ENCODE peak calls at places on chromosomes 2 and 18, in nine cellular contexts. Q is fibroblast of villous mesenchyme; Y is fibroblast of the aortic adventitia; W is NCI-H2081; I is cardiac fibroblast; V is HuH-7.5; A is activated CD4-positive, alpha-beta T cell treated with anti-CD3 and anti-CD28 coated beads, Interleukin-2, amount 50 U/mL, for 24 hours; L is posterior cingulate gyrus; Z is NCI-H526. C is an unnamed sample.
A peak's percentile ranks its signal among the peaks of the same experiment; 100 is the strongest.

GRCh38 chr2:24181849-24182248 is 7.0 kb downstream of the FAM228A start:
- DNase-seq in A (no peak), I (no peak), Z (no peak), W (no peak), V (no peak), L (no peak), Q (no peak), Y (no peak), C (no peak)

GRCh38 chr2:54619660-54620231 is 103.7 kb upstream of the EML6 start:
- DNase-seq in Z (no peak), A (no peak), Q (no peak), V (no peak), I (no peak), W (no peak), Y (no peak), L (no peak), C (no peak)

GRCh38 chr2:117958186-117958585 is 55.7 kb downstream of the CCDC93 start:
- DNase-seq in Q (peak; percentile 96), L (no peak), I (peak; percentile 72), Y (peak; percentile 70), W (no peak), Z (no peak), V (no peak), A (no peak), C (no peak)

GRCh38 chr18:57534535-57534934 is 52.0 kb downstream of the FECH start:
- DNase-seq in I (no peak), Z (no peak), Y (no peak), L (no peak), Q (no peak), W (no peak), V (no peak), A (no peak), C (no peak)

GRCh38 chr2:190357596-190357995 is 14.2 kb downstream of the INPP1 start:
- DNase-seq in W (peak; percentile 31), I (peak; percentile 23), V (no peak), L (no peak), A (no peak), Y (no peak), Q (no peak), Z (no peak), C (no peak)

GRCh38 chr2:171149986-171150693 is 10.6 kb downstream of the TLK1 start:
- DNase-seq in Y (no peak), Z (no peak), L (no peak), Q (no peak), V (no peak), A (no peak), I (no peak), W (no peak), C (no peak)

GRCh38 chr2:109446531-109447131 is 167.1 kb downstream of the SEPTIN10 start:
- DNase-seq in Y (no peak), V (no peak), Z (no peak), W (no peak), I (no peak), L (no peak), A (no peak), Q (no peak), C (no peak)

GRCh38 chr2:136116813-136117390 is 1.0 kb downstream of the CXCR4 start:
- DNase-seq in Z (no peak), V (no peak), A (no peak), I (no peak), L (no peak), Y (no peak), Q (no peak), W (peak; percentile 33), C (peak; percentile 85)

GRCh38 chr2:28709101-28709500 is 42.5 kb upstream of the PPP1CB start:
- DNase-seq in W (peak; percentile 11), Y (no peak), L (no peak), A (no peak), I (no peak), Q (peak; percentile 74), Z (no peak), V (peak; percentile 25), C (no peak)

GRCh38 chr2:236168110-236169067 is at the start of gene GBX2:
- DNase-seq in L (no peak), Z (peak; percentile 69), V (peak; percentile 43), Y (no peak), W (peak; percentile 71), A (no peak), I (peak; percentile 50), Q (peak; percentile 80), C (no peak)

GRCh38 chr2:188659656-188660406 is 314.3 kb upstream of the COL3A1 start:
- DNase-seq in Y (peak; percentile 89), L (no peak), V (no peak), A (no peak), Q (peak; percentile 52), Z (no peak), W (no peak), I (peak; percentile 57), C (no peak)

GRCh38 chr18:8752329-8752728 is 47.0 kb downstream of the MTCL1 start:
- DNase-seq in V (no peak), L (no peak), Y (peak; percentile 56), I (peak; percentile 60), W (no peak), Z (no peak), Q (peak; percentile 52), A (no peak), C (no peak)

GRCh38 chr2:80256396-80257167 is 48.0 kb downstream of the LRRTM1 start:
- DNase-seq in Q (peak; percentile 13), I (peak; percentile 16), L (no peak), Y (peak; percentile 32), Z (no peak), V (no peak), A (no peak), W (no peak), C (no peak)

GRCh38 chr18:12741351-12741750 is 38.5 kb downstream of the PSMG2 start:
- DNase-seq in A (no peak), Y (peak; percentile 53), Z (no peak), W (peak; percentile 70), Q (peak; percentile 58), I (peak; percentile 33), L (no peak), V (no peak), C (no peak)